ENCODE peak calls at places on chromosome 16, in six cellular contexts. P, W, L, U, N and T are unnamed samples.

GRCh38 chr16:47565454-47565853 is 104.3 kb downstream of the PHKB start:
- DNase-seq in L (peak), U (no peak), P (peak), W (peak), N (no peak), T (peak)

GRCh38 chr16:11084484-11085024 is 140.2 kb downstream of the CLEC16A start:
- DNase-seq in W (peak), U (no peak), P (no peak), L (no peak), N (no peak), T (peak)

GRCh38 chr16:85612191-85612800 is 826 bp upstream of the GSE1 start:
- DNase-seq in U (no peak), W (peak), L (peak), P (peak), N (no peak), T (peak)

GRCh38 chr16:85652431-85653221 is 36.1 kb downstream of the GINS2 start:
- DNase-seq in U (no peak), W (peak), P (peak), L (peak), N (peak), T (peak)

GRCh38 chr16:23508589-23509440 is 1.5 kb downstream of the GGA2 start:
- DNase-seq in P (peak), U (no peak), W (peak), N (no peak), L (no peak), T (peak)

GRCh38 chr16:77834600-77834963 is 46.2 kb downstream of the VAT1L start:
- DNase-seq in N (no peak), U (no peak), P (no peak), L (no peak), W (peak), T (peak)

GRCh38 chr16:66911112-66911511 is 7.6 kb downstream of the CDH16 start:
- DNase-seq in N (no peak), W (no peak), P (no peak), L (no peak), U (no peak), T (no peak)

GRCh38 chr16:30927789-30928378 is 4.5 kb downstream of the FBXL19 start:
- DNase-seq in W (peak), L (no peak), P (peak), N (peak), U (no peak), T (peak)

GRCh38 chr16:63331111-63331510 is 1294.9 kb upstream of the CDH8 start:
- DNase-seq in W (no peak), L (no peak), P (no peak), U (no peak), N (no peak), T (no peak)

GRCh38 chr16:25151996-25152395 is 40.5 kb downstream of the LCMT1 start:
- DNase-seq in P (no peak), W (peak), U (no peak), N (no peak), L (no peak), T (peak)

GRCh38 chr16:89123001-89123830 is 29.6 kb downstream of the ACSF3 start:
- DNase-seq in W (no peak), N (no peak), U (no peak), L (no peak), P (no peak), T (peak)

GRCh38 chr16:11135167-11135973 is 120.6 kb downstream of the SOCS1 start:
- DNase-seq in U (no peak), L (no peak), P (no peak), W (no peak), N (no peak), T (no peak)

GRCh38 chr16:21150375-21151001 is at the start of gene DNAH3:
- DNase-seq in L (no peak), N (no peak), W (no peak), P (peak), U (no peak), T (no peak)

GRCh38 chr16:56606071-56606687 is 2.2 kb upstream of the MT2A start:
- DNase-seq in U (no peak), L (no peak), N (no peak), W (no peak), P (no peak), T (peak)

GRCh38 chr16:52573365-52574104 is 26.6 kb upstream of the TOX3 start:
- DNase-seq in N (no peak), L (no peak), U (no peak), P (peak), W (no peak), T (no peak)

GRCh38 chr16:15440852-15441251 is 6.5 kb downstream of the BMERB1 start:
- DNase-seq in P (no peak), L (no peak), W (peak), N (no peak), U (no peak), T (peak)

GRCh38 chr16:284204-285120 is 1.5 kb downstream of the PDIA2 start:
- DNase-seq in L (no peak), N (no peak), P (no peak), W (no peak), U (no peak), T (no peak)

GRCh38 chr16:11202260-11203091 is 53.5 kb downstream of the SOCS1 start:
- DNase-seq in U (no peak), N (no peak), W (peak), P (no peak), L (no peak), T (peak)